ENCODE peak calls at places on chromosomes 6 and 20, in seven cellular contexts. T is esophagus muscularis mucosa, Y is Caco-2, C is SK-N-SH, S is IMR-90, Q is GM12878, U is tibial artery. H is an unnamed sample.

GRCh38 chr6:40326689-40327404 is 260.3 kb downstream of the LRFN2 start:
- DNase-seq in U (no peak), Q (no peak), C (no peak), T (no peak), Y (no peak), S (no peak), H (no peak)

GRCh38 chr20:52209154-52209571 is 17.6 kb upstream of the ZFP64 start:
- DNase-seq in U (no peak), S (no peak), T (peak; percentile 90), Y (no peak), Q (no peak), C (no peak), H (no peak)

GRCh38 chr6:2237001-2237400 is 8.4 kb downstream of the GMDS start:
- DNase-seq in T (no peak), U (no peak), Y (no peak), Q (no peak), S (peak; percentile 98), C (no peak), H (peak; percentile 94)

GRCh38 chr6:142740449-142740848 is 204.5 kb downstream of the HIVEP2 start:
- DNase-seq in T (no peak), Y (no peak), Q (no peak), S (no peak), U (no peak), C (no peak), H (peak; percentile 44)

GRCh38 chr20:52731086-52731485 is 241.1 kb upstream of the TSHZ2 start:
- DNase-seq in Y (no peak), S (no peak), T (peak; percentile 89), C (no peak), Q (no peak), U (no peak), H (no peak)

GRCh38 chr20:24746351-24746685 is 202.8 kb upstream of the CST7 start:
- DNase-seq in U (no peak), Y (peak; percentile 26), T (no peak), C (no peak), S (no peak), Q (no peak), H (peak; percentile 19)

GRCh38 chr6:108736832-108737231 is 111.4 kb upstream of the ARMC2 start:
- DNase-seq in Q (no peak), Y (no peak), U (peak; percentile 69), S (peak; percentile 92), C (no peak), T (no peak), H (peak; percentile 95)

GRCh38 chr20:31666258-31667042 is 28.7 kb downstream of the COX4I2 start:
- DNase-seq in Y (peak; percentile 63), U (peak; percentile 80), T (no peak), S (no peak), Q (no peak), C (no peak), H (no peak)

GRCh38 chr6:18155864-18156396 is 708 bp downstream of the KDM1B start:
- DNase-seq in U (peak; percentile 41), Y (peak; percentile 79), T (peak; percentile 93), S (peak; percentile 27), C (peak; percentile 57), Q (peak; percentile 55), H (peak; percentile 14)

GRCh38 chr6:125931733-125932450 is 24.7 kb upstream of the HINT3 start:
- DNase-seq in C (no peak), U (no peak), T (no peak), Y (no peak), Q (peak; percentile 42), S (peak; percentile 81), H (peak; percentile 52)

GRCh38 chr6:46302816-46303215 is 132.0 kb upstream of the ENPP5 start:
- DNase-seq in U (no peak), Y (no peak), C (no peak), S (no peak), Q (no peak), T (no peak), H (no peak)

GRCh38 chr20:381581-382290 is 1.2 kb downstream of the TRIB3 start:
- DNase-seq in T (peak; percentile 96), S (peak; percentile 66), Q (peak; percentile 48), Y (peak; percentile 85), U (peak; percentile 54), C (peak; percentile 88), H (peak; percentile 68)

GRCh38 chr20:57470212-57470522 is 54.8 kb downstream of the CTCFL start:
- DNase-seq in T (no peak), S (no peak), Y (peak; percentile 68), C (no peak), U (no peak), Q (no peak), H (no peak)

GRCh38 chr20:57470666-57471495 is 54.1 kb downstream of the CTCFL start:
- DNase-seq in Y (no peak), C (no peak), T (no peak), S (no peak), Q (no peak), U (no peak), H (no peak)

GRCh38 chr20:57469418-57470211 is 55.3 kb downstream of the CTCFL start:
- DNase-seq in C (peak; percentile 65), U (no peak), T (no peak), Q (no peak), Y (peak; percentile 75), S (no peak), H (no peak)

GRCh38 chr20:57467742-57468141 is 57.2 kb downstream of the CTCFL start:
- DNase-seq in S (no peak), C (no peak), U (no peak), T (no peak), Y (no peak), Q (no peak), H (no peak)

DNA sequence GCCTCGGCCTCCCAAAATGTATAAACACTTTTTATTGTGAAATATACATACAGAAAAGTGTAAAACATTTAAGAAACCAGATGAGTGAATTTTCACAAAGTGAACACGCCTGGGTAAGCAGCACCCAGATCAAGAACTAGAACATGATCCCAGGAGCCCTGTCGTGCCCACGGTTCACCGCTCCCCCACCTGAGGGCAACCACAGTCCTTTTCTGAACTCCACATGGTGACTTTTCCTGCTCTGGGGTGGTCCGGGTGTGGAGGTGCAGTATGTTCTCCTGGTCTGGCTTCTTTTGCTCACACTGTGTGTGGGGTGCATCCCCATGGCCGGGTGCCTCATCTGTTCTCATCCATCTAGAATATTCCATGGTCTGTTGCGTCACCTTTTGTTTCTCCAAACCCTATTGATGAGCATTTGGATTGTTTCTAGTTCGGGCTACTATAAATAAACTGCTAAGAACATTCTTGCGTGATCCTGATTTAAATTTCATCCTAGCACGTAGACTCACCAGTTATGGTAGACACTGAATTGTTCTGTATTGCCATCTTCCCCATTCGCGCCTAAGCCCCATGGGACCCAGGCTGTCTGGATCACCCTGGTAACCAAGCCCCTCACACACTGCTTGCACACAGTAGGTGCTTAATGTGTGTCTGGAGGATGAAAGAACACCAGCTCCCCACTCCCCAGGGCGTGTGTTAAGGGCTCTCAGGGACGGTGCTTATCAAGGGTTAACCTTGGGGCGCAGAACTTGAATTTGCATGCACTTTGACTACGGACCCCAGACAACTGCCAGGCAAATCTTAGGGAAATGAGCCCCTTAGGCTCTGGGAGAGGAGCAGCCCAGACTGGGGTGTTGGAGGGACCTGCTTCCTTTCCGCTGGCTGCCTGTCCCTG is 56.2 kb downstream of the CTCFL start:
- DNase-seq in Y (no peak), T (no peak), Q (no peak), S (no peak), C (no peak), U (no peak), H (no peak)
- H3K27me3 ChIP-seq in Y (peaks cover 3% of the 10 kb centered on the region), T (no peaks in the 10 kb centered on the region), Q (no peaks in the 10 kb centered on the region), S (peaks cover 22% of the 10 kb centered on the region), C (no peaks in the 10 kb centered on the region), U (no peaks in the 10 kb centered on the region), H (no peaks in the 10 kb centered on the region)

GRCh38 chr20:37277253-37277593 is 12.2 kb upstream of the MANBAL start:
- DNase-seq in S (no peak), T (no peak), C (no peak), Y (no peak), U (no peak), Q (no peak), H (no peak)

GRCh38 chr20:37273988-37274387 is 12.4 kb upstream of the GHRH start:
- DNase-seq in S (no peak), Y (no peak), U (no peak), T (no peak), C (no peak), Q (no peak), H (no peak)

GRCh38 chr20:37275125-37275524 is 13.5 kb upstream of the GHRH start:
- DNase-seq in T (no peak), S (no peak), Q (no peak), Y (no peak), C (no peak), U (no peak), H (no peak)

GRCh38 chr20:37278966-37279590 is 10.4 kb upstream of the MANBAL start:
- DNase-seq in U (no peak), C (no peak), T (no peak), Q (no peak), S (no peak), Y (peak; percentile 82), H (peak; percentile 30)

GRCh38 chr20:37276494-37277252 is 12.8 kb upstream of the MANBAL start:
- DNase-seq in C (peak; percentile 63), Q (no peak), T (no peak), U (peak; percentile 33), Y (no peak), S (peak; percentile 94), H (peak; percentile 95)
- TF ChIP-seq CTCF in C (peak; percentile 41), Q (peak; percentile 69), T (peak; percentile 37), U (peak; percentile 38), Y (peak; percentile 40), S (peak; percentile 62), H (peak; percentile 31)

DNA sequence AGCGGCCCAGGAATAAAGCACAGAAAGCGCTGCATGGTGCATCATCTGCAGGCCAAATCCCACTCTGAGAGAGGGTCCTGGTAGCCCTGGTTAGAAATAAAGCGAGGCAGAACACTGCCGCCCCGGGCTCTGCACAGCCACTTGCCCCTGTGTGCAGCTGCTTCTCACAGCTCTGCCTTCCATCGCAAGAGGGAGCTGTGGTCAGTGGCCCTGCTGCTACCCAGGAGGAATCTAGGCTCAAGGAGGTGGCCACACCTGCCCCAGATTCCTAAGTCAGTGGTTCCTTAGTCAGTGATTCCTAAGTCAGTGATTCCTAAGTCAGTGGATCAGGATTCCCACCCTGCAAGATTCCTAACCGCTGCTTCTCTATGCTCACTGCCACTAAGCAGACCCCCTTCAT is 8.8 kb downstream of the CDH4 start:
- DNase-seq in S (no peak), Q (no peak), C (no peak), U (no peak), T (no peak), Y (no peak), H (no peak)
- H3K27me3 ChIP-seq in S (no peaks in the 10 kb centered on the region), Q (no peaks in the 10 kb centered on the region), C (no peaks in the 10 kb centered on the region), U (no peaks in the 10 kb centered on the region), T (peaks cover 37% of the 10 kb centered on the region), Y (no peaks in the 10 kb centered on the region), H (no peaks in the 10 kb centered on the region)

DNA sequence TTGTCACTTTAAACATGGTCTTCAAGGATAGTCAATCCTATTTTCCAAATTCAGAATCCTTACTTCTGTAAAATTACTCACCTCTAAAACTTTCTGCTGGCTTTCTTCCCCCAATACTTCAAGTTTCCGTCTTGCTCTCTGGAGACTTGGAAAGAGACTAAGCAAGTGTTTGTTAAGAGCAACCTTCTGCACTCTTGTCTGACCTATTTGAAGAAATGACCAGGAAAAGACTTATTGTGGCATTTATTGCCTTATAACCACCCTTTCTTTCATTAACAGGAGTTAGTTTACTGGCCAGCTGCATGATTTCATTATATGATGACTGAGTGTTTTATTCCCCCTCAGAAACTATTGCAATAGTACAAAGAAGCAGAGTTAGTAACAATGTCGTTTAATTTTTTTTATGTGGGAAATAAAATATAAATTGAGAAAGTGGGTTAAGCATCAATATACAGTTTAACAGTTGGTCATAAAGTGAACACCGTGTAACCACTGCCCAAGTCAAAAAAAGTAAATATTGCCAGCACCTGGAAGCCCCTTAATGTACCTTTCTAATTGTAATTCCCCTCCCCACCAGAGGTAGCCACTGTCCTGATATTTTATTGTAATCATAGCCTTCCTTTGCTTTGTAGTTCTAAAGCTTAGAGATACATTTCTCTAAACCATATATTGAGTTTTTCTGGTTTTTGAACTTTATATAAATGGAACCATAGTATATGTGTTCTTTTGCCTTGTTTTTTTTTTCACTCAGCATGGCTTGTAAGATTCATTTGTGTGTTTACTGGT is 180.7 kb downstream of the TBC1D7 start:
- DNase-seq in C (no peak), U (no peak), Y (no peak), S (no peak), Q (no peak), T (no peak), H (no peak)
- TF ChIP-seq CTCF in C (no peak), U (no peak), Y (no peak), S (no peak), Q (no peak), T (no peak), H (no peak)

H was measured in fibroblast of lung.